ENCODE peak calls at places on chromosomes 6 and 20, in nine cellular contexts. N, K, L, Z, A, J, B, G and Y are unnamed samples.

GRCh38 chr20:43968341-43968740 is 53.7 kb downstream of the TOX2 start:
- DNase-seq in N (no peak), K (no peak), L (no peak), Z (no peak), A (no peak), J (no peak), B (no peak), G (no peak), Y (no peak)

GRCh38 chr6:37777272-37777736 is 42.2 kb upstream of the ZFAND3 start:
- DNase-seq in N (no peak), K (no peak), L (no peak), Z (no peak), A (no peak), J (no peak), B (no peak), G (no peak), Y (no peak)

GRCh38 chr6:125631165-125631564 is 118.3 kb upstream of the HEY2 start:
- DNase-seq in N (no peak), K (no peak), L (no peak), Z (no peak), A (no peak), J (no peak), B (no peak), G (no peak), Y (no peak)

GRCh38 chr6:40390144-40390800 is 196.9 kb downstream of the LRFN2 start:
- DNase-seq in N (no peak), K (no peak), L (no peak), Z (no peak), A (no peak), J (no peak), B (no peak), G (no peak), Y (no peak)

GRCh38 chr6:24154121-24154520 is 28.1 kb downstream of the NRSN1 start:
- DNase-seq in N (peak; percentile 8), K (no peak), L (no peak), Z (no peak), A (no peak), J (no peak), B (no peak), G (no peak), Y (no peak)

GRCh38 chr20:20706285-20706684 is 6.2 kb downstream of the RALGAPA2 start:
- DNase-seq in N (no peak), K (no peak), L (no peak), Z (no peak), A (no peak), J (no peak), B (no peak), G (no peak), Y (no peak)

GRCh38 chr6:137313928-137314855 is 95.0 kb upstream of the IFNGR1 start:
- DNase-seq in N (peak; percentile 61), K (peak; percentile 23), L (no peak), Z (peak; percentile 81), A (peak; percentile 84), J (peak; percentile 79), B (peak; percentile 80), G (peak; percentile 43), Y (peak; percentile 59)

GRCh38 chr6:28988536-28989415 is 16.3 kb downstream of the ZNF311 start:
- DNase-seq in N (no peak), K (peak; percentile 25), L (no peak), Z (no peak), A (peak; percentile 55), J (no peak), B (peak; percentile 83), G (no peak), Y (peak; percentile 31)

GRCh38 chr20:53915459-53916172 is 154.8 kb downstream of the BCAS1 start:
- DNase-seq in N (peak; percentile 95), K (peak; percentile 50), L (peak; percentile 70), Z (peak; percentile 94), A (peak; percentile 90), J (peak; percentile 84), B (peak; percentile 94), G (peak; percentile 94), Y (peak; percentile 97)

GRCh38 chr20:58012731-58013510 is 215.5 kb downstream of the ANKRD60 start:
- DNase-seq in N (no peak), K (no peak), L (no peak), Z (no peak), A (no peak), J (no peak), B (no peak), G (no peak), Y (no peak)

GRCh38 chr6:2821554-2821953 is 20.1 kb downstream of the SERPINB1 start:
- DNase-seq in N (no peak), K (no peak), L (no peak), Z (no peak), A (no peak), J (no peak), B (no peak), G (no peak), Y (no peak)

GRCh38 chr6:143337201-143337949 is 113.1 kb downstream of the ADAT2 start:
- DNase-seq in N (peak; percentile 19), K (no peak), L (no peak), Z (peak; percentile 47), A (no peak), J (no peak), B (peak; percentile 39), G (no peak), Y (no peak)

GRCh38 chr6:167683028-167683862 is 143.5 kb upstream of the AFDN start:
- DNase-seq in N (peak; percentile 97), K (no peak), L (no peak), Z (no peak), A (no peak), J (peak; percentile 94), B (no peak), G (no peak), Y (peak; percentile 65)

GRCh38 chr20:35828434-35828833 is 56.6 kb downstream of the PHF20 start:
- DNase-seq in N (no peak), K (no peak), L (no peak), Z (no peak), A (no peak), J (no peak), B (no peak), G (no peak), Y (no peak)

GRCh38 chr6:159172066-159172465 is 2.9 kb downstream of the FNDC1 start:
- DNase-seq in N (no peak), K (no peak), L (no peak), Z (no peak), A (peak; percentile 90), J (no peak), B (no peak), G (no peak), Y (no peak)

GRCh38 chr20:56827763-56828162 is 198.7 kb downstream of the TFAP2C start:
- DNase-seq in N (no peak), K (no peak), L (no peak), Z (no peak), A (peak; percentile 49), J (no peak), B (no peak), G (no peak), Y (peak; percentile 28)

GRCh38 chr6:46993846-46994245 is 48.3 kb downstream of the ADGRF1 start:
- DNase-seq in N (peak; percentile 66), K (no peak), L (no peak), Z (no peak), A (peak; percentile 87), J (no peak), B (no peak), G (no peak), Y (no peak)

GRCh38 chr6:32192608-32193039 is at the start of gene GPSM3:
- DNase-seq in N (peak; percentile 32), K (no peak), L (peak; percentile 56), Z (peak; percentile 71), A (peak; percentile 42), J (no peak), B (peak; percentile 87), G (no peak), Y (no peak)

GRCh38 chr6:69005194-69005593 is 370.1 kb downstream of the ADGRB3 start:
- DNase-seq in N (no peak), K (no peak), L (no peak), Z (no peak), A (no peak), J (no peak), B (no peak), G (no peak), Y (no peak)

GRCh38 chr6:80742481-80742880 is 636.0 kb downstream of the BCKDHB start:
- DNase-seq in N (peak; percentile 33), K (no peak), L (peak; percentile 3), Z (peak; percentile 6), A (peak; percentile 63), J (no peak), B (no peak), G (no peak), Y (no peak)

GRCh38 chr6:6806793-6807518 is 218.4 kb downstream of the LY86 start:
- DNase-seq in N (no peak), K (no peak), L (no peak), Z (no peak), A (no peak), J (no peak), B (no peak), G (no peak), Y (no peak)

GRCh38 chr20:63682384-63683139 is 13.9 kb upstream of the TNFRSF6B start:
- DNase-seq in N (peak; percentile 100), K (no peak), L (no peak), Z (no peak), A (peak; percentile 97), J (no peak), B (no peak), G (peak; percentile 59), Y (peak; percentile 78)

GRCh38 chr6:89951574-89952360 is 57.5 kb downstream of the GJA10 start:
- DNase-seq in N (no peak), K (no peak), L (no peak), Z (no peak), A (no peak), J (peak; percentile 37), B (no peak), G (no peak), Y (no peak)